ENCODE peak calls at places on chromosomes 4 and X, in ten cellular contexts. M is osteocyte; C is sigmoid colon; I is HFF-Myc; D is HT1080; Y is NCI-H82; Z is naive B cell; W is activated CD4-positive, alpha-beta memory T cell treated with anti-CD3 and anti-CD28 coated beads for 36 hours; F is stimulated activated CD8-positive, alpha-beta memory T cell treated with anti-CD3 and anti-CD28 coated beads, Interleukin-2, amount 100 ng/mL, for 48 hours; L is EL. K is an unnamed sample.
A peak's percentile ranks its signal among the peaks of the same experiment; 100 is the strongest.

GRCh38 chrX:106468433-106468832 is 143.3 kb upstream of the RADX start:
- DNase-seq in M (no peak), C (no peak), I (no peak), D (no peak), Y (no peak), Z (no peak), W (no peak), F (no peak), L (no peak), K (no peak)

GRCh38 chrX:47502591-47503222 is 19.7 kb upstream of the ZNF41 start:
- DNase-seq in M (peak; percentile 40), C (no peak), I (no peak), D (no peak), Y (no peak), Z (no peak), W (no peak), F (no peak), L (peak; percentile 40), K (no peak)

GRCh38 chr4:6673660-6674499 is 19.8 kb upstream of the S100P start:
- DNase-seq in M (peak; percentile 97), C (peak; percentile 98), I (peak; percentile 88), D (peak; percentile 89), Y (peak; percentile 95), Z (peak; percentile 94), W (peak; percentile 96), F (peak; percentile 92), L (peak; percentile 93), K (peak; percentile 90)

GRCh38 chr4:6095023-6095817 is 77.0 kb upstream of the C4orf50 start:
- DNase-seq in M (no peak), C (peak; percentile 14), I (no peak), D (peak; percentile 86), Y (no peak), Z (no peak), W (peak; percentile 42), F (no peak), L (peak; percentile 35), K (no peak)

GRCh38 chrX:114584983-114585842 is 1.3 kb downstream of the HTR2C start:
- DNase-seq in M (no peak), C (no peak), I (no peak), D (no peak), Y (peak; percentile 31), Z (no peak), W (no peak), F (no peak), L (no peak), K (no peak)

GRCh38 chr4:53605783-53606182 is 14.5 kb upstream of the LNX1 start:
- DNase-seq in M (no peak), C (no peak), I (no peak), D (no peak), Y (no peak), Z (no peak), W (no peak), F (no peak), L (no peak), K (no peak)

GRCh38 chrX:48611703-48612102 is 14.4 kb downstream of the WDR13 start:
- DNase-seq in M (no peak), C (peak; percentile 12), I (no peak), D (no peak), Y (no peak), Z (no peak), W (no peak), F (no peak), L (no peak), K (no peak)

GRCh38 chrX:71919436-71919835 is 8.8 kb downstream of the NHSL2 start:
- DNase-seq in M (no peak), C (no peak), I (no peak), D (no peak), Y (peak; percentile 78), Z (no peak), W (no peak), F (no peak), L (peak; percentile 53), K (no peak)

GRCh38 chr4:80197601-80198444 is 520 bp downstream of the PRDM8 start:
- DNase-seq in M (no peak), C (no peak), I (no peak), D (no peak), Y (peak; percentile 72), Z (no peak), W (no peak), F (no peak), L (peak; percentile 11), K (no peak)

K was measured in GF-D8.